ENCODE peak calls at places on chromosomes 4 and X, in four cellular contexts. J, O, F and D are unnamed samples.

GRCh38 chrX:39894626-39895025 is 203.1 kb downstream of the BCOR start:
- DNase-seq in J (no peak), O (no peak), F (no peak), D (peak)

GRCh38 chr4:57199267-57199666 is 89.1 kb upstream of the IGFBP7 start:
- DNase-seq in J (no peak), O (no peak), F (no peak), D (no peak)

GRCh38 chrX:120625366-120625765 is 4.5 kb downstream of the C1GALT1C1 start:
- DNase-seq in J (no peak), O (no peak), F (no peak), D (no peak)

GRCh38 chr4:76679691-76680090 is 218.3 kb downstream of the SOWAHB start:
- DNase-seq in J (no peak), O (no peak), F (no peak), D (no peak)

GRCh38 chr4:8331567-8331955 is 62.0 kb downstream of the HTRA3 start:
- DNase-seq in J (no peak), O (no peak), F (no peak), D (peak)

GRCh38 chr4:89129080-89129640 is 17.8 kb downstream of the TIGD2 start:
- DNase-seq in J (no peak), O (peak), F (no peak), D (no peak)

GRCh38 chrX:131764224-131764623 is 220.3 kb downstream of the OR13H1 start:
- DNase-seq in J (no peak), O (no peak), F (no peak), D (no peak)

GRCh38 chr4:59960143-59960542 is 1240.0 kb upstream of the ADGRL3 start:
- DNase-seq in J (no peak), O (no peak), F (no peak), D (no peak)

GRCh38 chrX:2220829-2221567 is 279.8 kb downstream of the DHRSX start:
- DNase-seq in J (no peak), O (no peak), F (no peak), D (no peak)

GRCh38 chr4:3802571-3803474 is 36.6 kb downstream of the ADRA2C start:
- DNase-seq in J (no peak), O (no peak), F (peak), D (no peak)

GRCh38 chr4:169975131-169975836 is 50.9 kb downstream of the MFAP3L start:
- DNase-seq in J (no peak), O (peak), F (no peak), D (no peak)

GRCh38 chrX:46758956-46759644 is at the start of gene SLC9A7:
- DNase-seq in J (peak), O (peak), F (peak), D (peak)

GRCh38 chr4:147599206-147599605 is 18.0 kb upstream of the TMEM184C start:
- DNase-seq in J (no peak), O (no peak), F (no peak), D (no peak)

GRCh38 chrX:51876441-51876840 is 17.0 kb upstream of the MAGED1 start:
- DNase-seq in J (no peak), O (peak), F (no peak), D (no peak)